ENCODE peak calls at places on chromosomes 4 and X, in four cellular contexts. One of them, this sample, is unnamed.

GRCh38 chrX:35046646-35047231 is 104.1 kb downstream of the FAM47B start:
- DNase-seq in mucosa of descending colon: no peak
- DNase-seq in immature natural killer cell: no peak
- DNase-seq in germinal center: no peak
- DNase-seq in this sample: no peak

GRCh38 chrX:155612312-155613224 is at the start of gene TMLHE:
- DNase-seq in mucosa of descending colon: peak
- DNase-seq in immature natural killer cell: peak
- DNase-seq in germinal center: peak
- DNase-seq in this sample: peak

GRCh38 chr4:52837716-52838558 is 24.2 kb upstream of the RASL11B start:
- DNase-seq in mucosa of descending colon: no peak
- DNase-seq in immature natural killer cell: no peak
- DNase-seq in germinal center: no peak
- DNase-seq in this sample: no peak

GRCh38 chr4:166662266-166662843 is 571.9 kb downstream of the SPOCK3 start:
- DNase-seq in mucosa of descending colon: no peak
- DNase-seq in immature natural killer cell: no peak
- DNase-seq in germinal center: peak
- DNase-seq in this sample: no peak

GRCh38 chr4:173524218-173525117 is 5.6 kb downstream of the HAND2 start:
- DNase-seq in mucosa of descending colon: no peak
- DNase-seq in immature natural killer cell: no peak
- DNase-seq in germinal center: no peak
- DNase-seq in this sample: no peak

GRCh38 chrX:100413231-100413630 is 3.2 kb upstream of the PCDH19 start:
- DNase-seq in mucosa of descending colon: peak
- DNase-seq in immature natural killer cell: no peak
- DNase-seq in germinal center: no peak
- DNase-seq in this sample: peak

GRCh38 chr4:57147335-57148060 is 37.3 kb upstream of the IGFBP7 start:
- DNase-seq in mucosa of descending colon: no peak
- DNase-seq in immature natural killer cell: no peak
- DNase-seq in germinal center: no peak
- DNase-seq in this sample: no peak

GRCh38 chr4:124872659-124873058 is 160.1 kb upstream of the ANKRD50 start:
- DNase-seq in mucosa of descending colon: no peak
- DNase-seq in immature natural killer cell: no peak
- DNase-seq in germinal center: no peak
- DNase-seq in this sample: no peak

GRCh38 chr4:74109894-74110605 is 11.1 kb upstream of the CXCL2 start:
- DNase-seq in mucosa of descending colon: no peak
- DNase-seq in immature natural killer cell: no peak
- DNase-seq in germinal center: no peak
- DNase-seq in this sample: no peak

GRCh38 chr4:55029838-55030503 is 95.4 kb downstream of the KDR start:
- DNase-seq in mucosa of descending colon: no peak
- DNase-seq in immature natural killer cell: no peak
- DNase-seq in germinal center: no peak
- DNase-seq in this sample: no peak